ENCODE peak calls at places on chromosome 11, in five cellular contexts. S is NCI-H774, U is prostate gland, Q is iris pigment epithelial cell, K is amygdala. R is an unnamed sample.

GRCh38 chr11:18056561-18057181 is 10.6 kb upstream of the TPH1 start:
- DNase-seq in Q (no peak), K (no peak), U (no peak), S (peak), R (no peak)

GRCh38 chr11:18523079-18523478 is 3.7 kb downstream of the TSG101 start:
- DNase-seq in U (no peak), K (no peak), Q (peak), S (no peak), R (no peak)

GRCh38 chr11:910044-910588 is 494 bp downstream of the CHID1 start:
- DNase-seq in S (no peak), U (no peak), Q (no peak), K (no peak), R (no peak)

GRCh38 chr11:43842021-43842420 is 38.6 kb upstream of the ALKBH3 start:
- DNase-seq in S (no peak), Q (no peak), K (no peak), U (no peak), R (no peak)

GRCh38 chr11:60252208-60252566 is 9.2 kb upstream of the MS4A4E start:
- DNase-seq in Q (no peak), S (no peak), U (no peak), K (no peak), R (no peak)

GRCh38 chr11:72430743-72431570 is 3.4 kb downstream of the CLPB start:
- DNase-seq in Q (peak), K (no peak), S (peak), U (peak), R (peak)

GRCh38 chr11:123470862-123471261 is 40.8 kb downstream of the GRAMD1B start:
- DNase-seq in S (no peak), K (no peak), Q (no peak), U (no peak), R (no peak)

GRCh38 chr11:64355078-64355940 is 3.7 kb upstream of the RPS6KA4 start:
- DNase-seq in Q (peak), S (peak), U (peak), K (peak), R (peak)

GRCh38 chr11:32386770-32387377 is 48.5 kb downstream of the WT1 start:
- DNase-seq in U (no peak), K (no peak), S (no peak), Q (peak), R (no peak)

GRCh38 chr11:12290477-12290922 is 86.9 kb upstream of the PARVA start:
- DNase-seq in U (no peak), Q (no peak), S (no peak), K (no peak), R (no peak)

GRCh38 chr11:125476721-125477120 is 19.3 kb downstream of the FEZ1 start:
- DNase-seq in U (no peak), K (no peak), S (no peak), Q (no peak), R (no peak)

GRCh38 chr11:32881286-32881685 is 11.3 kb upstream of the QSER1 start:
- DNase-seq in Q (no peak), U (no peak), S (no peak), K (no peak), R (no peak)

GRCh38 chr11:68365943-68366435 is 53.6 kb downstream of the LRP5 start:
- DNase-seq in K (no peak), S (no peak), Q (no peak), U (no peak), R (no peak)

GRCh38 chr11:94111660-94112059 is 17.0 kb upstream of the PANX1 start:
- DNase-seq in K (no peak), U (no peak), S (no peak), Q (no peak), R (no peak)

GRCh38 chr11:118742304-118742703 is 48.7 kb downstream of the DDX6 start:
- DNase-seq in S (peak), K (no peak), Q (peak), U (no peak), R (no peak)

GRCh38 chr11:22340803-22341581 is 2.8 kb downstream of the SLC17A6 start:
- DNase-seq in U (no peak), Q (no peak), K (no peak), S (no peak), R (no peak)

GRCh38 chr11:888290-889212 is 22.1 kb downstream of the CHID1 start:
- DNase-seq in K (no peak), S (no peak), U (no peak), Q (no peak), R (no peak)

GRCh38 chr11:71355266-71355665 is 92.9 kb downstream of the DHCR7 start:
- DNase-seq in K (no peak), S (no peak), Q (no peak), U (no peak), R (no peak)

GRCh38 chr11:34012734-34013133 is 38.8 kb upstream of the CAPRIN1 start:
- DNase-seq in U (no peak), K (no peak), Q (no peak), S (no peak), R (no peak)

GRCh38 chr11:130599073-130599654 is 150.7 kb downstream of the ADAMTS15 start:
- DNase-seq in U (no peak), S (no peak), K (no peak), Q (peak), R (no peak)

GRCh38 chr11:117180020-117180419 is 1.5 kb downstream of the SIDT2 start:
- DNase-seq in K (no peak), U (no peak), S (no peak), Q (no peak), R (no peak)

GRCh38 chr11:47296045-47296444 is 26.1 kb downstream of the MADD start:
- DNase-seq in K (no peak), S (peak), U (no peak), Q (no peak), R (no peak)

GRCh38 chr11:93267383-93267782 is 63.2 kb upstream of the DEUP1 start:
- DNase-seq in K (no peak), U (no peak), Q (no peak), S (no peak), R (no peak)

GRCh38 chr11:68012843-68013610 is 2.9 kb downstream of the ALDH3B1 start:
- DNase-seq in Q (peak), U (no peak), S (no peak), K (no peak), R (no peak)